ENCODE peak calls at places on chromosome 22, in four cellular contexts. D, K, Q and N are unnamed samples.

GRCh38 chr22:43740587-43741270 is 71.4 kb downstream of the EFCAB6 start:
- DNase-seq in D (no peak), K (peak), Q (no peak), N (no peak)

GRCh38 chr22:32932176-32932575 is 126.0 kb downstream of the SYN3 start:
- DNase-seq in D (no peak), K (no peak), Q (no peak), N (no peak)

GRCh38 chr22:20957691-20958440 is 9.2 kb upstream of the AIFM3 start:
- DNase-seq in D (peak), K (no peak), Q (no peak), N (no peak)

GRCh38 chr22:19277785-19278184 is 13.7 kb downstream of the CLTCL1 start:
- DNase-seq in D (no peak), K (no peak), Q (no peak), N (no peak)

GRCh38 chr22:17788528-17789378 is 14.5 kb upstream of the BID start:
- DNase-seq in D (no peak), K (no peak), Q (no peak), N (no peak)

GRCh38 chr22:30000566-30000965 is 79.7 kb upstream of the HORMAD2 start:
- DNase-seq in D (no peak), K (no peak), Q (no peak), N (peak)

GRCh38 chr22:46458525-46458924 is 78.9 kb downstream of the CELSR1 start:
- DNase-seq in D (no peak), K (no peak), Q (no peak), N (no peak)

GRCh38 chr22:24985824-24986214 is 33.3 kb downstream of the KIAA1671 start:
- DNase-seq in D (no peak), K (peak), Q (no peak), N (no peak)

GRCh38 chr22:38618682-38619081 is 37.5 kb downstream of the FAM227A start:
- DNase-seq in D (no peak), K (no peak), Q (no peak), N (no peak)

GRCh38 chr22:32733196-32733595 is 68.3 kb upstream of the TIMP3 start:
- DNase-seq in D (no peak), K (no peak), Q (no peak), N (no peak)

GRCh38 chr22:21612858-21613257 is 17.0 kb downstream of the YDJC start:
- DNase-seq in D (no peak), K (no peak), Q (no peak), N (no peak)

GRCh38 chr22:29330291-29330690 is 14.8 kb upstream of the RASL10A start:
- DNase-seq in D (no peak), K (no peak), Q (no peak), N (no peak)

GRCh38 chr22:33401291-33401690 is 343.1 kb upstream of the SYN3 start:
- DNase-seq in D (no peak), K (no peak), Q (no peak), N (no peak)

GRCh38 chr22:46054091-46054877 is 77.3 kb upstream of the WNT7B start:
- DNase-seq in D (peak), K (peak), Q (no peak), N (peak)

GRCh38 chr22:28950567-28951411 is 67.4 kb downstream of the ZNRF3 start:
- DNase-seq in D (no peak), K (no peak), Q (no peak), N (no peak)

GRCh38 chr22:17847360-17848078 is 73.2 kb upstream of the BID start:
- DNase-seq in D (no peak), K (no peak), Q (no peak), N (no peak)

GRCh38 chr22:31647516-31647915 is 14.5 kb downstream of the PISD start:
- DNase-seq in D (no peak), K (no peak), Q (no peak), N (no peak)

GRCh38 chr22:20979243-20979809 is 2.8 kb upstream of the LZTR1 start:
- DNase-seq in D (peak), K (peak), Q (peak), N (peak)

GRCh38 chr22:18033204-18033998 is 9.0 kb upstream of the MICAL3 start:
- DNase-seq in D (no peak), K (peak), Q (no peak), N (no peak)

GRCh38 chr22:31496735-31497146 is 405 bp downstream of the SFI1 start:
- DNase-seq in D (no peak), K (peak), Q (peak), N (peak)

GRCh38 chr22:23533771-23534191 is 46.3 kb downstream of the IGLL1 start:
- DNase-seq in D (no peak), K (no peak), Q (no peak), N (no peak)

GRCh38 chr22:22743128-22743760 is 98.8 kb downstream of the GGTLC2 start:
- DNase-seq in D (no peak), K (no peak), Q (no peak), N (no peak)

GRCh38 chr22:39289445-39290247 is 29.8 kb downstream of the RPL3 start:
- DNase-seq in D (no peak), K (no peak), Q (no peak), N (no peak)

GRCh38 chr22:46672731-46673130 is 52.5 kb downstream of the GRAMD4 start:
- DNase-seq in D (no peak), K (no peak), Q (no peak), N (no peak)

GRCh38 chr22:23532756-23533155 is 47.3 kb downstream of the IGLL1 start:
- DNase-seq in D (no peak), K (no peak), Q (no peak), N (no peak)

GRCh38 chr22:49960967-49961600 is 512 bp downstream of the PIM3 start:
- DNase-seq in D (peak), K (peak), Q (no peak), N (peak)

GRCh38 chr22:49958961-49959781 is 1.4 kb upstream of the PIM3 start:
- DNase-seq in D (no peak), K (peak), Q (no peak), N (no peak)

GRCh38 chr22:49960159-49960966 is at the start of gene PIM3:
- DNase-seq in D (peak), K (peak), Q (peak), N (peak)

GRCh38 chr22:49958462-49958921 is 2.1 kb upstream of the PIM3 start:
- DNase-seq in D (no peak), K (no peak), Q (no peak), N (no peak)

DNA sequence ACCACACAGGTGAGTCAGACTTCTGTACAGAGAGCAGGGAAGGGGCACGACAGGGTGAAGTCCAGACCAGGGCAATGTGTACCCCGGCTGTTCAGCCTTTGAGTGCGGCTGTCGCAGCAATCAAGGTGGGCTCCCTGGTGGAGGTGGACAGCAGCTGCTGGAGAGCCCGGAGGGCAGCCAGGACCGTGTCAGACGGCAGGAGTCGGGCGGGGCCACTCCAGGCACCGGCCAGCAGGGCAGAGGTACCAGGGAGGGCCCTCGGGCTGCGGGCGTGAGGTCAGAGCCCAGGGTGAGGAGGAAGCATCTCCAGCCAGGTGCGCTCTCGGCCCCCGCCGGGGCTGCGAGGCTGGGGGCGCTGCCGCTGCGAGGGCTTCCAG is 802 bp upstream of the PIM3 start:
- DNase-seq in D (no peak), K (no peak), Q (no peak), N (peak)
- TF ChIP-seq CTCF in D (no peak), K (no peak), Q (no peak), N (no peak)

GRCh38 chr22:37465721-37466120 is 20.5 kb downstream of the MFNG start:
- DNase-seq in D (no peak), K (no peak), Q (no peak), N (no peak)
- TF ChIP-seq CTCF in D (no peak), K (no peak), Q (no peak), N (no peak)

DNA sequence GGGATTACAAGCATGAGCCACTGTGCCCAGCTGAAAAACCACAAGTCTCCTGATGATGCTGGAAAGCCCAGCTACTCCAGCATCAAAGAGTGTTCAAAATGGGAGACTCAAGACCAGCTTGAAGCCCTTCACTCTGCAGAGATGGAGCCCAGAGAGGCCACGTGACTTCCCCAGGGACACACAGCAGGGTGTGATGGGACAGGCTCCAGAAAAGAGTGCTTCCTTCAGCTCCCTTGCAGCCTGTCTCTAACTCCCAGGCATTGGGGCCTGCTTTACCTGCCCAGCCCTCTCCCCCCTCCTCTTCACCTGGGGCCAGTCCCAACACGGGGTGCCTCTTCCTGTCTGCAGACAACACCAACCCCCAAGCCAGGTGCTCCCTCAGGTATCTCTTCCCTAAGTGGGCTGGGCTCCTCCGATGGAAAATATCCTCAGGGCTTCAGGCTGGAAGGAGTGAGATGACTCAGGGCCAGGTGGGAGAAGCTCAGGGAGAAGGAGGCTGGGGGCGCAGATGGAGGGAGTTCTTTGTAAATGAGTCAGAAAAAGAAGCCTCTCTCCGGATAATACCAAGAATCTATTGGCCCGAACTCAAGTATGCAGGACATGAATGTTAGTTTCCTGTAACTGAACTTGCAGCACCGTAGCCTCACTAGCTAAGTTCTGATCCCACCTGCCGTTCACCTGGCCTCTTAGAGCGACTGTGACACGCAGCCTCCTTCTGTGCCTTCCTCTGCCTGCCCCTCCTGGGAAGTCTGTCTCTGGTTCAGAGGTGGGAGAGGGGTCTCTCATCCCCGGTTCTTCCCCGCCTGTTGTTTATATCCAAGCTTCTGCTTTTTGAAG is 326.6 kb downstream of the MN1 start:
- DNase-seq in D (no peak), K (no peak), Q (no peak), N (no peak)
- TF ChIP-seq CTCF in D (no peak), K (no peak), Q (no peak), N (no peak)

GRCh38 chr22:44988671-44989070 is 21.1 kb downstream of the PHF21B start:
- DNase-seq in D (no peak), K (no peak), Q (no peak), N (peak)
- TF ChIP-seq CTCF in D (no peak), K (no peak), Q (no peak), N (no peak)

GRCh38 chr22:36569999-36570398 is 41.0 kb upstream of the EIF3D start:
- DNase-seq in D (no peak), K (no peak), Q (peak), N (no peak)
- TF ChIP-seq CTCF in D (no peak), K (peak), Q (peak), N (no peak)

GRCh38 chr22:27756212-27756660 is 45.3 kb downstream of the MN1 start:
- DNase-seq in D (no peak), K (no peak), Q (no peak), N (no peak)
- TF ChIP-seq CTCF in D (no peak), K (no peak), Q (no peak), N (no peak)

GRCh38 chr22:41021655-41022454 is 70.5 kb upstream of the EP300 start:
- DNase-seq in D (peak), K (peak), Q (peak), N (peak)
- TF ChIP-seq CTCF in D (no peak), K (peak), Q (no peak), N (no peak)

GRCh38 chr22:48442663-48443062 is 1385.0 kb downstream of the BRD1 start:
- DNase-seq in D (no peak), K (no peak), Q (no peak), N (no peak)
- TF ChIP-seq CTCF in D (no peak), K (no peak), Q (no peak), N (no peak)